ENCODE peak calls at places on chromosomes 5 and 9, in four cellular contexts. N is non-pigmented ciliary epithelial cell; U is Jurkat, Clone E6-1; P is effector memory CD8-positive, alpha-beta T cell. B is an unnamed sample.

GRCh38 chr5:81650992-81651391 is 99.9 kb downstream of the SSBP2 start:
- DNase-seq in N (no peak), U (no peak), P (no peak), B (no peak)

GRCh38 chr9:116978155-116978554 is 291.1 kb downstream of the TRIM32 start:
- DNase-seq in N (no peak), U (no peak), P (no peak), B (no peak)

GRCh38 chr5:116532762-116533525 is 41.7 kb downstream of the SEMA6A start:
- DNase-seq in N (no peak), U (no peak), P (no peak), B (no peak)

GRCh38 chr9:80204054-80204453 is 632.3 kb downstream of the TLE4 start:
- DNase-seq in N (no peak), U (no peak), P (no peak), B (no peak)

GRCh38 chr5:146778795-146779579 is 99.6 kb downstream of the PPP2R2B start:
- DNase-seq in N (no peak), U (no peak), P (no peak), B (no peak)

GRCh38 chr9:7879551-7880245 is 80.1 kb upstream of the DMAC1 start:
- DNase-seq in N (no peak), U (peak), P (peak), B (no peak)

GRCh38 chr5:80324912-80325311 is 5.1 kb downstream of the SPZ1 start:
- DNase-seq in N (no peak), U (no peak), P (no peak), B (no peak)

GRCh38 chr9:4048441-4048840 is 251.4 kb downstream of the GLIS3 start:
- DNase-seq in N (no peak), U (no peak), P (no peak), B (no peak)

GRCh38 chr5:170591055-170591454 is 87.2 kb downstream of the KCNIP1 start:
- DNase-seq in N (no peak), U (no peak), P (no peak), B (no peak)

GRCh38 chr5:126464959-126465358 is 41.8 kb downstream of the GRAMD2B start:
- DNase-seq in N (no peak), U (no peak), P (no peak), B (no peak)

GRCh38 chr5:95644351-95645042 is 2.1 kb upstream of the RFESD start:
- DNase-seq in N (no peak), U (peak), P (peak), B (no peak)

GRCh38 chr9:24986331-24986730 is 440.6 kb upstream of the IZUMO3 start:
- DNase-seq in N (no peak), U (no peak), P (no peak), B (no peak)

GRCh38 chr5:143179126-143179740 is 224.3 kb downstream of the NR3C1 start:
- DNase-seq in N (no peak), U (no peak), P (no peak), B (no peak)

GRCh38 chr5:82793808-82794419 is 283.3 kb downstream of the TMEM167A start:
- DNase-seq in N (no peak), U (peak), P (peak), B (no peak)

GRCh38 chr5:25694805-25695204 is 1050.0 kb upstream of the CDH10 start:
- DNase-seq in N (no peak), U (no peak), P (no peak), B (no peak)

GRCh38 chr9:37621299-37621934 is 29.0 kb upstream of the TOMM5 start:
- DNase-seq in N (no peak), U (peak), P (no peak), B (no peak)